ENCODE peak calls at places on chromosome 13, in eight cellular contexts. L is hepatocyte; B is body of pancreas; S is upper lobe of right lung; U is CD8-positive, alpha-beta memory T cell; K is ascending aorta; J is heart right ventricle; N is spleen. I is an unnamed sample. For H3K4me1, the result is how much of the 10 kb centered on the place peaks cover.

GRCh38 chr13:46698015-46698414 is 98.9 kb downstream of the ESD start:
- DNase-seq in K (peak), L (no peak), N (no peak), J (peak), B (peak), U (no peak), S (no peak), I (no peak)

GRCh38 chr13:29849071-29849541 is 1.3 kb downstream of the UBL3 start:
- DNase-seq in U (peak), L (peak), J (no peak), K (no peak), B (no peak), N (peak), S (no peak), I (peak)

GRCh38 chr13:112619730-112620639 is 32.0 kb upstream of the TUBGCP3 start:
- DNase-seq in S (no peak), K (no peak), N (peak), U (no peak), J (no peak), B (no peak), L (peak), I (peak)

GRCh38 chr13:99796175-99796819 is 175.3 kb downstream of the ZIC5 start:
- DNase-seq in U (no peak), K (no peak), S (no peak), L (peak), J (no peak), B (no peak), N (no peak), I (peak)

GRCh38 chr13:23570931-23571330 is 719 bp downstream of the TNFRSF19 start:
- DNase-seq in J (no peak), B (no peak), K (no peak), S (no peak), L (peak), N (no peak), U (no peak), I (peak)

GRCh38 chr13:20525601-20526544 is at the start of gene CRYL1:
- DNase-seq in N (peak), S (peak), L (peak), U (peak), J (peak), B (peak), K (peak), I (peak)

GRCh38 chr13:91722267-91722884 is 324.0 kb downstream of the GPC5 start:
- DNase-seq in L (peak), U (no peak), B (no peak), J (no peak), K (no peak), N (no peak), S (no peak), I (no peak)

GRCh38 chr13:75445717-75446529 is 36.0 kb downstream of the TBC1D4 start:
- DNase-seq in S (no peak), N (no peak), K (no peak), J (no peak), L (no peak), U (no peak), B (no peak), I (no peak)

GRCh38 chr13:73090116-73090811 is 31.5 kb downstream of the KLF5 start:
- DNase-seq in U (no peak), N (no peak), K (no peak), B (peak), L (peak), S (no peak), J (no peak), I (peak)

GRCh38 chr13:66443926-66444325 is 786.2 kb downstream of the PCDH9 start:
- DNase-seq in B (no peak), S (no peak), L (no peak), N (no peak), J (no peak), U (no peak), K (no peak), I (peak)

GRCh38 chr13:50124536-50125305 is 109.5 kb downstream of the KCNRG start:
- DNase-seq in B (peak), K (no peak), U (peak), L (peak), J (peak), S (no peak), N (peak), I (peak)

GRCh38 chr13:40975441-40975840 is 43.7 kb downstream of the ELF1 start:
- DNase-seq in N (no peak), K (no peak), J (no peak), L (no peak), S (no peak), U (no peak), B (no peak), I (peak)
- H3K4me1 ChIP-seq in N (half or more), K (under half), J (under half), L (under half), S (half or more), U (half or more), B (half or more), I (under half)

GRCh38 chr13:113999618-113999910 is 25.7 kb upstream of the C13orf46 start:
- DNase-seq in K (no peak), N (peak), J (peak), U (no peak), L (no peak), S (no peak), B (no peak), I (no peak)

GRCh38 chr13:114002009-114002544 is 28.2 kb upstream of the C13orf46 start:
- DNase-seq in S (no peak), B (no peak), N (peak), L (no peak), K (no peak), J (peak), U (no peak), I (no peak)

GRCh38 chr13:113998781-113999617 is 25.1 kb upstream of the C13orf46 start:
- DNase-seq in S (no peak), K (no peak), N (peak), L (no peak), U (no peak), J (peak), B (no peak), I (no peak)

GRCh38 chr13:114001331-114002008 is 27.6 kb upstream of the C13orf46 start:
- DNase-seq in U (peak), B (peak), L (no peak), S (no peak), N (peak), K (no peak), J (peak), I (no peak)

DNA sequence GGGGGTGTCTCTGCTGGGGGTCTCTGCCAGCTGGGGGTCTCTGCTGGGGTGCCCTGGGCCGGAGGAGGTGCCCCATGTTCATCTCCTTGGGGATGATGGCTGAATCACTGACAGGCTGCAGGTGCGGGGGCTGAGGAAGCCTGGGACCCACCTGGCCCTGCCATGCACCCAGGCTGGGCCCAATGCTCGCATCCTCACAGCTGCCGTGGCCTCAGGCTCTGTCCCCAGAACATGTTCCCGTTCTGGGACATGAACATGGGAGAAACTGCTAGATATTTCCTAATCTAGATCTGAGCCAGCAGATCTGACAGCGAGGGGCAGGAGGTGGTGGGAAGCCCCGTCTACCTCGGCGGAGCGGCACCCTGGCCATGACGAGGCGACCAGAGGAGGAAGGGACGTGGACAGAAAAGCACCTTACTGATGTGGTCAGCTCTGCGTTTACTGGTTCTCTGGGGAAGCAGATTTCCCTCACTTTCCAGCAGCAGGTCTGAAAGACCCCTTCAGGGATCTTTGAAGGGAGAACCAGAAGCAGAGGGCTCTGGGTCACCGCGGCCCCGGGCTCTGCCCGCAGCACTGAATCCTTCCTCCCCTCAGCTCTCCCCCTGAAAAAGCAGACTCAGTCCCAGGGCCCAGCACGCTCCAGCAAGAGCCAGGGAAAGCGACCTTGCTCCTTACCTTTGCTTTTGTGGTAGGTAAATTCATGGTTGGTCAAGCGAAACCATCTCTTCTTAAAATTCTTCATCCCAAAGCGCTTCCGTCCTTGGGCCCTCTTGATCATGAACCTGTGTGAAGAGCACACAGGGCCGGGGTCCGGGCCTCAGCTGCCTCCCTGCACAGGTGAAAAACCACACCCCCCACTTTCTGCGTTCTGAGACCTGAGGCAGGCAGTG is 26.5 kb upstream of the C13orf46 start:
- DNase-seq in S (no peak), U (no peak), K (no peak), L (no peak), J (peak), B (no peak), N (peak), I (no peak)
- H3K4me3 ChIP-seq in S (no peak), U (no peak), K (no peak), L (no peak), J (no peak), B (no peak), N (no peak), I (no peak)

GRCh38 chr13:39897636-39898035 is 242.2 kb downstream of the COG6 start:
- DNase-seq in L (no peak), S (no peak), J (no peak), B (no peak), N (no peak), U (no peak), K (no peak), I (no peak)

GRCh38 chr13:39895254-39895653 is 239.8 kb downstream of the COG6 start:
- DNase-seq in J (no peak), K (no peak), N (no peak), B (no peak), L (no peak), S (no peak), U (no peak), I (no peak)

GRCh38 chr13:39893808-39894207 is 238.3 kb downstream of the COG6 start:
- DNase-seq in L (no peak), S (no peak), K (no peak), U (no peak), B (no peak), J (no peak), N (no peak), I (no peak)

GRCh38 chr13:39892731-39893293 is 237.3 kb downstream of the COG6 start:
- DNase-seq in B (no peak), S (no peak), U (no peak), J (peak), N (no peak), K (no peak), L (no peak), I (no peak)

GRCh38 chr13:39894586-39894985 is 239.1 kb downstream of the COG6 start:
- DNase-seq in K (no peak), L (no peak), J (no peak), B (no peak), N (no peak), S (no peak), U (no peak), I (no peak)
- H3K27ac ChIP-seq in K (no peak), L (no peak), J (no peak), B (no peak), N (peak), S (no peak), U (no peak), I (no peak)

GRCh38 chr13:110130431-110130830 is 176.5 kb downstream of the COL4A1 start:
- DNase-seq in B (no peak), K (no peak), U (no peak), S (no peak), N (no peak), J (no peak), L (no peak), I (peak)
- H3K4me1 ChIP-seq in B (under half), K (under half), U (under half), S (under half), N (under half), J (under half), L (under half), I (half or more)

GRCh38 chr13:32964987-32965386 is 51.2 kb upstream of the KL start:
- DNase-seq in B (no peak), N (no peak), S (no peak), L (no peak), J (no peak), U (no peak), K (no peak), I (no peak)

GRCh38 chr13:32969516-32969941 is 46.7 kb upstream of the KL start:
- DNase-seq in S (no peak), K (no peak), J (no peak), N (no peak), L (peak), U (no peak), B (no peak), I (no peak)
- H3K4me3 ChIP-seq in S (peak), K (peak), J (peak), N (peak), L (no peak), U (no peak), B (no peak), I (no peak)